ENCODE peak calls at places on chromosomes 3 and 15, in six cellular contexts. U is A549, I is GM12878, Z is HepG2, D is K562, G is SK-N-SH. W is an unnamed sample.

GRCh38 chr3:34676431-34676830 is 878.0 kb downstream of the PDCD6IP start:
- DNase-seq in I (no peak), G (no peak), D (no peak), U (no peak), Z (no peak), W (no peak)

GRCh38 chr3:11582123-11582968 is 61.4 kb downstream of the VGLL4 start:
- DNase-seq in D (no peak), I (no peak), Z (no peak), U (no peak), G (peak; percentile 60), W (peak; percentile 62)

GRCh38 chr3:10353160-10353559 is 32.2 kb upstream of the SEC13 start:
- DNase-seq in G (no peak), I (no peak), D (no peak), Z (no peak), U (no peak), W (no peak)

GRCh38 chr3:23389089-23389488 is 186.0 kb downstream of the UBE2E2 start:
- DNase-seq in D (no peak), U (peak; percentile 16), G (no peak), I (no peak), Z (no peak), W (peak; percentile 43)

GRCh38 chr15:43134157-43134637 is 811 bp downstream of the TMEM62 start:
- DNase-seq in Z (no peak), D (no peak), U (no peak), G (peak; percentile 40), I (no peak), W (no peak)

GRCh38 chr15:91374336-91374735 is 274.3 kb downstream of the SV2B start:
- DNase-seq in G (no peak), U (no peak), D (no peak), I (no peak), Z (no peak), W (no peak)

GRCh38 chr3:111538687-111539086 is 3.3 kb upstream of the CD96 start:
- DNase-seq in D (no peak), G (no peak), U (no peak), Z (peak; percentile 13), I (no peak), W (no peak)

GRCh38 chr15:65184305-65184943 is 718 bp downstream of the CLPX start:
- DNase-seq in U (peak; percentile 71), I (no peak), D (peak; percentile 59), Z (peak; percentile 64), G (peak; percentile 70), W (peak; percentile 79)

GRCh38 chr15:68924866-68925599 is 5.3 kb upstream of the SPESP1 start:
- DNase-seq in I (peak; percentile 20), G (peak; percentile 86), U (peak; percentile 78), Z (peak; percentile 44), D (peak; percentile 70), W (peak; percentile 83)

GRCh38 chr3:23162939-23163338 is 40.2 kb upstream of the UBE2E2 start:
- DNase-seq in I (peak; percentile 64), G (no peak), Z (no peak), D (no peak), U (no peak), W (no peak)

GRCh38 chr15:36769110-36769509 is 189.7 kb downstream of the CDIN1 start:
- DNase-seq in U (no peak), Z (no peak), G (no peak), I (no peak), D (no peak), W (no peak)

GRCh38 chr15:85307687-85308045 is 72.7 kb upstream of the AKAP13 start:
- DNase-seq in I (no peak), U (no peak), Z (no peak), D (no peak), G (no peak), W (no peak)

GRCh38 chr15:98524838-98525540 is 123.3 kb upstream of the IGF1R start:
- DNase-seq in G (no peak), U (no peak), D (no peak), Z (no peak), I (no peak), W (no peak)

GRCh38 chr3:38165722-38166387 is 518 bp downstream of the OXSR1 start:
- DNase-seq in D (no peak), U (peak; percentile 62), I (no peak), G (no peak), Z (peak; percentile 31), W (no peak)

GRCh38 chr3:197468866-197469382 is 86.8 kb downstream of the BDH1 start:
- DNase-seq in U (peak; percentile 71), G (no peak), Z (peak; percentile 83), I (no peak), D (no peak), W (no peak)

GRCh38 chr15:90047956-90048575 is 46.9 kb downstream of the ZNF710 start:
- DNase-seq in D (no peak), G (no peak), U (no peak), Z (no peak), I (no peak), W (no peak)

GRCh38 chr15:84703808-84704207 is 12.1 kb downstream of the SEC11A start:
- DNase-seq in D (no peak), U (no peak), I (no peak), G (no peak), Z (no peak), W (no peak)

GRCh38 chr3:78941587-78941986 is 826.2 kb downstream of the ROBO1 start:
- DNase-seq in Z (no peak), D (no peak), G (no peak), I (no peak), U (peak; percentile 21), W (no peak)

GRCh38 chr3:75332784-75333183 is 331.3 kb upstream of the FRG2C start:
- DNase-seq in D (no peak), G (no peak), I (no peak), Z (no peak), U (no peak), W (no peak)

GRCh38 chr3:108736821-108737220 is 20.4 kb downstream of the RETNLB start:
- DNase-seq in I (no peak), Z (no peak), G (no peak), D (no peak), U (no peak), W (no peak)

GRCh38 chr15:60994842-60995495 is 234.1 kb downstream of the RORA start:
- DNase-seq in D (no peak), I (no peak), G (no peak), Z (no peak), U (no peak), W (no peak)

GRCh38 chr3:172258616-172259015 is 189.6 kb downstream of the GHSR start:
- DNase-seq in I (no peak), D (no peak), G (no peak), Z (no peak), U (no peak), W (no peak)

GRCh38 chr3:170802164-170803151 is 67.5 kb downstream of the RPL22L1 start:
- DNase-seq in Z (no peak), G (no peak), U (no peak), D (peak; percentile 32), I (no peak), W (no peak)

GRCh38 chr3:64133991-64134390 is 91.3 kb downstream of the PRICKLE2 start:
- DNase-seq in I (no peak), U (no peak), Z (no peak), G (no peak), D (no peak), W (no peak)

GRCh38 chr3:52926556-52926955 is 29.2 kb upstream of the STIMATE start:
- DNase-seq in Z (no peak), U (no peak), D (no peak), I (no peak), G (no peak), W (no peak)

GRCh38 chr15:39362832-39363561 is 217.9 kb upstream of the THBS1 start:
- DNase-seq in D (no peak), Z (no peak), G (peak; percentile 4), U (no peak), I (no peak), W (no peak)
- TF ChIP-seq CHD2 in D (no peak), Z (no peak), G (no peak), U (no peak), I (no peak), W (no peak)

DNA sequence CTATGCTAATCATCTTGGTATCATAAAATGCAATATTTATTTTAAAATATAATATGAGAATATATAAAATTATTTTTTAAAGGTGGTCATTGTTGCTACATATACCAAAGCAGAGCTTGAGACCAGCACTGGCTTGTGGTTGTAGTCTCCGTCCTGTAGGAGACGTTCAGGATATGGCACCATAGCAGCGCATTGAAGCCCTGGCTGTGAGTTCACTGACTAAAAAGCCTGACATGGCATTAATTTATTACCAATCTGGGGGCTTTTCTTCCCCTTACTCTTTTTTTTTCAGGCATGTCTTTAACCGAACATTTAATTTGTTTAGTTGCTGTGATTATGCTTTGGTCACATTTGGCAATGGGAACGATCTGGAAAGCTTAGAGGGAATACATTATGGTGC is 108.6 kb downstream of the ZIC4 start:
- DNase-seq in Z (no peak), G (no peak), U (no peak), D (no peak), I (no peak), W (no peak)
- H3K27ac ChIP-seq in Z (no peak overlapping the region), G (no peak overlapping the region), U (no peak overlapping the region), D (no peak overlapping the region), I (no peak overlapping the region), W (no peak overlapping the region)

DNA sequence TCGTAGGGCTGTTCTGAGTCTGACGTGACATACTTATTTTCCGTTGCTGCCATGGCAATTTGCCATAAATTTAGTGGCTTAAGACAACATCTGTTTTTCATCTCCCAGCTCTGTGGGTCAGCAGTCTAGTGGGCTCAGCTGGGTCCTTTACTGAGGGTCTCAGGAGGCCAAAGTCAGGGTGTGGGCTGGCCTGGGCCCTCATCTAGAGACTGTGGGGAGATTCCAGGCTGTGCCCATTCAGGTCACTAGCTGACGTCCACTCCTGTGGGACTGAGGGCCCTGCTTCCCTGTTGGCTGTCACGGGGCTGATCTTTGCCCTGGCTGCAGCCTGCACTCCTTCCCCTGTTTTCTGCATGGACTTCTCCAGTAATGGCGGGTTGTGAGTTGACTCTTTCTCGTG is 19.1 kb downstream of the FGD5 start:
- DNase-seq in U (no peak), D (no peak), G (peak; percentile 58), Z (no peak), I (no peak), W (no peak)
- TF ChIP-seq CHD2 in U (no peak), D (no peak), G (no peak), Z (no peak), I (no peak), W (no peak)

DNA sequence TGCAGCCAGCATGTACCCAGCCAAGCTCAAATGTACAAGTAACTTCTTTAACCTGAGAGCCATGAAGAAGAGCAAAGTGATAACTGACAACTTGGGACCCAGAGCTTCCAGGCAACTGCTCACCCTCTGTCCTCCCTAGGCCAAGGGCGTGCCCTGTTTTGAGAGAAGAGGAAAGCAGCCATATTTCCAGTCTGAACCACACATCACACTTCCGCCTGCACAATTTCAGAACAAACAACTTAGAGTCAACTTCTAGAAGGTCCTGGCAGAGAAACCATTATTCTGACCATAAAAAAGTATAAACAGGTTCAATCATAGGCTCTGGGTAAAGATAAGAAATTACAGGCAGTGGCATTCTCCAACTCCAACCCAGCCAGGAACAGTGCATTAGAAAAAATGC is 50.1 kb downstream of the ITGB5 start:
- DNase-seq in U (no peak), I (no peak), G (no peak), Z (no peak), D (no peak), W (no peak)
- H3K27ac ChIP-seq in U (peak overlapping the region; percentile 93), I (no peak overlapping the region), G (peak overlapping the region; percentile 100), Z (peak overlapping the region; percentile 100), D (no peak overlapping the region), W (no peak overlapping the region)

W was measured in H1.